ENCODE peak calls at places on chromosomes 6 and 20, in eight cellular contexts. H is EH; Y is stimulated activated CD4-positive, alpha-beta T cell treated with anti-CD3 and anti-CD28 coated beads, TNF-alpha, amount 100 ng/mL, for 24 hours; A is cerebellum; R is transverse colon; Q is NCI-H2029; B is iris pigment epithelial cell; D is choroid plexus epithelial cell. W is an unnamed sample.

GRCh38 chr6:100948381-100949133 is 67.4 kb upstream of the ASCC3 start:
- DNase-seq in R (no peak), Q (no peak), D (peak; percentile 19), Y (no peak), H (peak; percentile 75), B (peak; percentile 74), A (no peak), W (no peak)

GRCh38 chr6:246349-246748 is 45.9 kb upstream of the DUSP22 start:
- DNase-seq in H (no peak), Q (no peak), R (no peak), Y (no peak), A (no peak), D (peak; percentile 57), B (no peak), W (no peak)

GRCh38 chr6:64224819-64225218 is 589.2 kb downstream of the PHF3 start:
- DNase-seq in Y (no peak), A (no peak), Q (no peak), H (no peak), R (no peak), B (no peak), D (peak; percentile 83), W (no peak)

GRCh38 chr20:7980332-7981046 is 39.1 kb downstream of the TMX4 start:
- DNase-seq in Q (no peak), D (peak; percentile 82), R (no peak), H (peak; percentile 55), A (no peak), B (peak; percentile 74), Y (peak; percentile 1), W (no peak)

GRCh38 chr6:130359736-130360135 is 6.1 kb upstream of the TMEM200A start:
- DNase-seq in A (no peak), H (peak; percentile 22), R (peak; percentile 15), Y (no peak), Q (no peak), B (no peak), D (no peak), W (no peak)

GRCh38 chr6:40486576-40486975 is 100.6 kb downstream of the LRFN2 start:
- DNase-seq in B (no peak), Q (no peak), Y (no peak), A (no peak), R (no peak), H (no peak), D (no peak), W (no peak)

GRCh38 chr6:169450097-169450496 is 196.5 kb upstream of the THBS2 start:
- DNase-seq in Q (no peak), A (no peak), B (no peak), Y (no peak), D (peak; percentile 31), H (no peak), R (no peak), W (no peak)

GRCh38 chr20:19934792-19935491 is 82.2 kb upstream of the NAA20 start:
- DNase-seq in H (no peak), Y (no peak), D (no peak), R (peak; percentile 75), A (no peak), Q (peak; percentile 94), B (peak; percentile 23), W (peak; percentile 40)

GRCh38 chr20:21421601-21422236 is 24.4 kb upstream of the NKX2-4 start:
- DNase-seq in Y (no peak), H (no peak), B (no peak), R (no peak), A (no peak), Q (no peak), D (no peak), W (no peak)

GRCh38 chr20:38060536-38060935 is 27.0 kb downstream of the RPRD1B start:
- DNase-seq in R (no peak), Y (no peak), B (peak; percentile 82), A (no peak), H (peak; percentile 40), Q (no peak), D (peak; percentile 85), W (no peak)

GRCh38 chr6:108118359-108118724 is 43.8 kb upstream of the OSTM1 start:
- DNase-seq in A (no peak), H (no peak), Q (no peak), Y (no peak), D (no peak), B (no peak), R (no peak), W (no peak)

GRCh38 chr6:167268683-167269280 is 22.3 kb upstream of the UNC93A start:
- DNase-seq in D (no peak), R (no peak), A (no peak), Q (no peak), Y (no peak), B (no peak), H (no peak), W (no peak)

GRCh38 chr20:11210611-11211010 is 536.8 kb upstream of the JAG1 start:
- DNase-seq in Y (no peak), A (no peak), H (peak; percentile 71), B (no peak), Q (no peak), D (no peak), R (no peak), W (no peak)

GRCh38 chr20:63850689-63851547 is 10.4 kb upstream of the ABHD16B start:
- DNase-seq in H (no peak), R (peak; percentile 63), B (no peak), Q (no peak), Y (peak; percentile 63), D (no peak), A (no peak), W (no peak)

GRCh38 chr20:8633366-8633765 is 435.5 kb upstream of the PLCB4 start:
- DNase-seq in Y (no peak), H (peak; percentile 81), B (peak; percentile 58), D (no peak), A (no peak), R (no peak), Q (no peak), W (no peak)

GRCh38 chr6:43940393-43941087 is 170.5 kb downstream of the VEGFA start:
- DNase-seq in Y (no peak), A (no peak), B (no peak), D (no peak), H (no peak), R (no peak), Q (no peak), W (no peak)

GRCh38 chr6:104986625-104987024 is 29.7 kb downstream of the LIN28B start:
- DNase-seq in H (no peak), B (no peak), A (no peak), D (no peak), R (no peak), Y (no peak), Q (no peak), W (no peak)